ENCODE peak calls at places on chromosome 13, in seven cellular contexts. One of them, this sample, is unnamed.

GRCh38 chr13:44142911-44143665 is 230.5 kb upstream of the SERP2 start:
- DNase-seq in ELF-1: no peak
- DNase-seq in astrocyte of the spinal cord: peak; percentile 26
- DNase-seq in stomach: no peak
- DNase-seq in pancreas: no peak
- DNase-seq in OCI-LY7: no peak
- DNase-seq in hypothalamus: no peak
- DNase-seq in this sample: no peak

GRCh38 chr13:49308104-49308875 is 60.6 kb downstream of the CDADC1 start:
- DNase-seq in stomach: peak; percentile 86
- DNase-seq in hypothalamus: peak; percentile 26
- DNase-seq in OCI-LY7: no peak
- DNase-seq in pancreas: peak; percentile 65
- DNase-seq in ELF-1: no peak
- DNase-seq in astrocyte of the spinal cord: peak; percentile 74
- DNase-seq in this sample: no peak

GRCh38 chr13:33176526-33176925 is 109.0 kb downstream of the STARD13 start:
- DNase-seq in hypothalamus: no peak
- DNase-seq in stomach: no peak
- DNase-seq in OCI-LY7: no peak
- DNase-seq in ELF-1: no peak
- DNase-seq in pancreas: no peak
- DNase-seq in astrocyte of the spinal cord: no peak
- DNase-seq in this sample: no peak

GRCh38 chr13:48849515-48849914 is 126.2 kb upstream of the FNDC3A start:
- DNase-seq in pancreas: no peak
- DNase-seq in hypothalamus: no peak
- DNase-seq in OCI-LY7: no peak
- DNase-seq in ELF-1: no peak
- DNase-seq in astrocyte of the spinal cord: no peak
- DNase-seq in stomach: no peak
- DNase-seq in this sample: no peak

GRCh38 chr13:101242720-101243119 is 173.6 kb downstream of the NALCN start:
- DNase-seq in astrocyte of the spinal cord: peak; percentile 17
- DNase-seq in stomach: no peak
- DNase-seq in OCI-LY7: no peak
- DNase-seq in pancreas: no peak
- DNase-seq in ELF-1: no peak
- DNase-seq in hypothalamus: no peak
- DNase-seq in this sample: no peak

GRCh38 chr13:108895220-108895704 is 265.9 kb downstream of the MYO16 start:
- DNase-seq in stomach: no peak
- DNase-seq in pancreas: no peak
- DNase-seq in ELF-1: no peak
- DNase-seq in hypothalamus: no peak
- DNase-seq in OCI-LY7: peak; percentile 35
- DNase-seq in astrocyte of the spinal cord: peak; percentile 63
- DNase-seq in this sample: peak; percentile 69

GRCh38 chr13:60258349-60258748 is 94.6 kb upstream of the DIAPH3 start:
- DNase-seq in hypothalamus: no peak
- DNase-seq in ELF-1: peak; percentile 33
- DNase-seq in pancreas: no peak
- DNase-seq in astrocyte of the spinal cord: no peak
- DNase-seq in stomach: no peak
- DNase-seq in OCI-LY7: no peak
- DNase-seq in this sample: no peak

GRCh38 chr13:75485286-75486062 is 3.5 kb upstream of the TBC1D4 start:
- DNase-seq in astrocyte of the spinal cord: peak; percentile 65
- DNase-seq in hypothalamus: no peak
- DNase-seq in OCI-LY7: no peak
- DNase-seq in ELF-1: peak; percentile 16
- DNase-seq in stomach: no peak
- DNase-seq in pancreas: no peak
- DNase-seq in this sample: no peak

GRCh38 chr13:110216403-110217041 is 90.4 kb downstream of the COL4A1 start:
- DNase-seq in OCI-LY7: no peak
- DNase-seq in pancreas: no peak
- DNase-seq in astrocyte of the spinal cord: peak; percentile 85
- DNase-seq in ELF-1: peak; percentile 17
- DNase-seq in stomach: no peak
- DNase-seq in hypothalamus: no peak
- DNase-seq in this sample: no peak

GRCh38 chr13:31982540-31982939 is 49.0 kb upstream of the FRY start:
- DNase-seq in OCI-LY7: no peak
- DNase-seq in ELF-1: no peak
- DNase-seq in stomach: peak; percentile 87
- DNase-seq in astrocyte of the spinal cord: peak; percentile 93
- DNase-seq in hypothalamus: no peak
- DNase-seq in pancreas: peak; percentile 48
- DNase-seq in this sample: no peak

GRCh38 chr13:29922896-29923295 is 72.5 kb upstream of the UBL3 start:
- DNase-seq in ELF-1: no peak
- DNase-seq in stomach: no peak
- DNase-seq in OCI-LY7: no peak
- DNase-seq in pancreas: no peak
- DNase-seq in hypothalamus: no peak
- DNase-seq in astrocyte of the spinal cord: peak; percentile 82
- DNase-seq in this sample: no peak

GRCh38 chr13:28494861-28495585 is at the start of gene FLT1:
- DNase-seq in ELF-1: peak; percentile 72
- DNase-seq in hypothalamus: no peak
- DNase-seq in stomach: peak; percentile 27
- DNase-seq in pancreas: no peak
- DNase-seq in astrocyte of the spinal cord: no peak
- DNase-seq in OCI-LY7: no peak
- DNase-seq in this sample: no peak

GRCh38 chr13:34435338-34435737 is 506.7 kb upstream of the NBEA start:
- DNase-seq in stomach: no peak
- DNase-seq in astrocyte of the spinal cord: peak; percentile 29
- DNase-seq in hypothalamus: no peak
- DNase-seq in OCI-LY7: no peak
- DNase-seq in ELF-1: peak; percentile 5
- DNase-seq in pancreas: no peak
- DNase-seq in this sample: no peak

GRCh38 chr13:108924154-108924940 is 294.9 kb downstream of the MYO16 start:
- DNase-seq in OCI-LY7: no peak
- DNase-seq in astrocyte of the spinal cord: peak; percentile 20
- DNase-seq in ELF-1: no peak
- DNase-seq in stomach: no peak
- DNase-seq in pancreas: no peak
- DNase-seq in hypothalamus: no peak
- DNase-seq in this sample: no peak

GRCh38 chr13:74135306-74136088 is 1.3 kb upstream of the KLF12 start:
- DNase-seq in hypothalamus: peak; percentile 36
- DNase-seq in pancreas: peak; percentile 42
- DNase-seq in ELF-1: peak; percentile 72
- DNase-seq in stomach: peak; percentile 68
- DNase-seq in OCI-LY7: peak; percentile 84
- DNase-seq in astrocyte of the spinal cord: peak; percentile 88
- DNase-seq in this sample: peak; percentile 90

GRCh38 chr13:110421696-110422395 is 114.8 kb downstream of the COL4A2 start:
- DNase-seq in OCI-LY7: no peak
- DNase-seq in astrocyte of the spinal cord: peak; percentile 96
- DNase-seq in hypothalamus: no peak
- DNase-seq in pancreas: no peak
- DNase-seq in ELF-1: no peak
- DNase-seq in stomach: no peak
- DNase-seq in this sample: no peak

GRCh38 chr13:28469316-28469715 is 25.6 kb downstream of the FLT1 start:
- DNase-seq in astrocyte of the spinal cord: no peak
- DNase-seq in stomach: no peak
- DNase-seq in ELF-1: no peak
- DNase-seq in pancreas: no peak
- DNase-seq in OCI-LY7: no peak
- DNase-seq in hypothalamus: no peak
- DNase-seq in this sample: no peak

GRCh38 chr13:58397596-58398387 is 766.2 kb downstream of the PCDH17 start:
- DNase-seq in pancreas: no peak
- DNase-seq in OCI-LY7: no peak
- DNase-seq in astrocyte of the spinal cord: no peak
- DNase-seq in hypothalamus: no peak
- DNase-seq in ELF-1: no peak
- DNase-seq in stomach: no peak
- DNase-seq in this sample: no peak

GRCh38 chr13:29830000-29830399 is 20.4 kb downstream of the UBL3 start:
- DNase-seq in astrocyte of the spinal cord: no peak
- DNase-seq in OCI-LY7: no peak
- DNase-seq in pancreas: no peak
- DNase-seq in stomach: no peak
- DNase-seq in ELF-1: no peak
- DNase-seq in hypothalamus: no peak
- DNase-seq in this sample: no peak

GRCh38 chr13:65095697-65096096 is 2134.4 kb downstream of the PCDH9 start:
- DNase-seq in hypothalamus: no peak
- DNase-seq in pancreas: no peak
- DNase-seq in ELF-1: no peak
- DNase-seq in astrocyte of the spinal cord: no peak
- DNase-seq in stomach: no peak
- DNase-seq in OCI-LY7: no peak
- DNase-seq in this sample: no peak

GRCh38 chr13:101881593-101881992 is 429.1 kb downstream of the ITGBL1 start:
- DNase-seq in hypothalamus: no peak
- DNase-seq in stomach: no peak
- DNase-seq in astrocyte of the spinal cord: no peak
- DNase-seq in OCI-LY7: no peak
- DNase-seq in pancreas: no peak
- DNase-seq in ELF-1: no peak
- DNase-seq in this sample: no peak

GRCh38 chr13:75452564-75452963 is 29.4 kb downstream of the TBC1D4 start:
- DNase-seq in stomach: no peak
- DNase-seq in OCI-LY7: no peak
- DNase-seq in pancreas: no peak
- DNase-seq in astrocyte of the spinal cord: no peak
- DNase-seq in hypothalamus: no peak
- DNase-seq in ELF-1: no peak
- DNase-seq in this sample: no peak

GRCh38 chr13:28741080-28741479 is 22.3 kb upstream of the SLC46A3 start:
- DNase-seq in hypothalamus: no peak
- DNase-seq in OCI-LY7: no peak
- DNase-seq in ELF-1: no peak
- DNase-seq in stomach: no peak
- DNase-seq in pancreas: no peak
- DNase-seq in astrocyte of the spinal cord: no peak
- DNase-seq in this sample: no peak

GRCh38 chr13:29901714-29902631 is 51.6 kb upstream of the UBL3 start:
- DNase-seq in OCI-LY7: no peak
- DNase-seq in stomach: no peak
- DNase-seq in astrocyte of the spinal cord: peak; percentile 95
- DNase-seq in pancreas: no peak
- DNase-seq in ELF-1: peak; percentile 56
- DNase-seq in hypothalamus: no peak
- DNase-seq in this sample: peak; percentile 17

GRCh38 chr13:113390874-113391497 is 27.1 kb upstream of the GRTP1 start:
- DNase-seq in astrocyte of the spinal cord: no peak
- DNase-seq in pancreas: no peak
- DNase-seq in hypothalamus: no peak
- DNase-seq in stomach: no peak
- DNase-seq in OCI-LY7: no peak
- DNase-seq in ELF-1: peak; percentile 75
- DNase-seq in this sample: no peak

GRCh38 chr13:76038920-76039716 is 403.0 kb downstream of the LMO7 start:
- DNase-seq in pancreas: no peak
- DNase-seq in stomach: no peak
- DNase-seq in hypothalamus: no peak
- DNase-seq in astrocyte of the spinal cord: no peak
- DNase-seq in ELF-1: no peak
- DNase-seq in OCI-LY7: no peak
- DNase-seq in this sample: no peak

GRCh38 chr13:27141746-27142145 is 29.9 kb downstream of the USP12 start:
- DNase-seq in ELF-1: no peak
- DNase-seq in stomach: no peak
- DNase-seq in OCI-LY7: no peak
- DNase-seq in hypothalamus: no peak
- DNase-seq in astrocyte of the spinal cord: no peak
- DNase-seq in pancreas: no peak
- DNase-seq in this sample: no peak

GRCh38 chr13:111958612-111959395 is 108.1 kb upstream of the SOX1 start:
- DNase-seq in stomach: peak; percentile 8
- DNase-seq in ELF-1: no peak
- DNase-seq in astrocyte of the spinal cord: no peak
- DNase-seq in hypothalamus: no peak
- DNase-seq in OCI-LY7: no peak
- DNase-seq in pancreas: no peak
- DNase-seq in this sample: no peak

GRCh38 chr13:71460179-71460578 is 406.8 kb downstream of the DACH1 start:
- DNase-seq in pancreas: no peak
- DNase-seq in stomach: no peak
- DNase-seq in hypothalamus: no peak
- DNase-seq in ELF-1: no peak
- DNase-seq in OCI-LY7: no peak
- DNase-seq in astrocyte of the spinal cord: no peak
- DNase-seq in this sample: no peak

GRCh38 chr13:89930861-89931260 is 1416.6 kb upstream of the MIR17HG start:
- DNase-seq in astrocyte of the spinal cord: no peak
- DNase-seq in stomach: no peak
- DNase-seq in hypothalamus: no peak
- DNase-seq in pancreas: no peak
- DNase-seq in OCI-LY7: no peak
- DNase-seq in ELF-1: peak; percentile 5
- DNase-seq in this sample: no peak

GRCh38 chr13:49622174-49622946 is 5.9 kb upstream of the ARL11 start:
- DNase-seq in ELF-1: no peak
- DNase-seq in astrocyte of the spinal cord: no peak
- DNase-seq in hypothalamus: no peak
- DNase-seq in OCI-LY7: no peak
- DNase-seq in pancreas: no peak
- DNase-seq in stomach: no peak
- DNase-seq in this sample: no peak

GRCh38 chr13:49098198-49098597 is 121.9 kb upstream of the MLNR start:
- DNase-seq in stomach: no peak
- DNase-seq in astrocyte of the spinal cord: peak; percentile 92
- DNase-seq in hypothalamus: no peak
- DNase-seq in pancreas: peak; percentile 23
- DNase-seq in ELF-1: no peak
- DNase-seq in OCI-LY7: no peak
- DNase-seq in this sample: no peak

GRCh38 chr13:59609421-59609820 is 554.3 kb downstream of the DIAPH3 start:
- DNase-seq in stomach: no peak
- DNase-seq in hypothalamus: no peak
- DNase-seq in ELF-1: no peak
- DNase-seq in pancreas: no peak
- DNase-seq in OCI-LY7: no peak
- DNase-seq in astrocyte of the spinal cord: no peak
- DNase-seq in this sample: no peak